ENCODE peak calls at places on chromosomes 11 and 22, in ten cellular contexts. T is kidney; R is pancreas; I is cardiac muscle cell; D is left lung; J is Panc1; E is endothelial cell of umbilical vein; O is CD8-positive, alpha-beta memory T cell; Z is left ventricle myocardium inferior; Q is stomach. L is an unnamed sample. For H3K9me3 and H3K36me3, the result is how much of the 10 kb centered on the place peaks cover.

GRCh38 chr11:47285969-47286770 is 16.2 kb downstream of the MADD start:
- DNase-seq in T (no peak), R (no peak), I (no peak), D (no peak), J (no peak), E (no peak), O (no peak), Z (no peak), Q (no peak), L (no peak)

GRCh38 chr22:27603823-27604190 is 197.7 kb downstream of the MN1 start:
- DNase-seq in T (no peak), R (peak), I (peak), D (no peak), J (no peak), E (peak), O (no peak), Z (no peak), Q (no peak), L (no peak)

GRCh38 chr11:17734418-17734911 is at the start of gene KCNC1:
- DNase-seq in T (peak), R (peak), I (peak), D (peak), J (no peak), E (peak), O (no peak), Z (no peak), Q (no peak), L (no peak)

GRCh38 chr22:28112548-28113043 is 193.5 kb upstream of the PITPNB start:
- DNase-seq in T (no peak), R (peak), I (peak), D (no peak), J (no peak), E (peak), O (no peak), Z (peak), Q (no peak), L (no peak)

GRCh38 chr11:36455658-36456111 is 54.4 kb downstream of the TRAF6 start:
- DNase-seq in T (peak), R (no peak), I (peak), D (peak), J (no peak), E (peak), O (no peak), Z (peak), Q (peak), L (no peak)

GRCh38 chr11:70423523-70424505 is 25.5 kb downstream of the CTTN start:
- DNase-seq in T (peak), R (no peak), I (no peak), D (peak), J (no peak), E (no peak), O (no peak), Z (no peak), Q (no peak), L (no peak)

GRCh38 chr11:3947084-3947483 is 91.6 kb downstream of the STIM1 start:
- DNase-seq in T (no peak), R (no peak), I (peak), D (no peak), J (no peak), E (peak), O (peak), Z (no peak), Q (no peak), L (peak)

GRCh38 chr11:59437770-59438169 is 1.5 kb downstream of the OR5A1 start:
- DNase-seq in T (no peak), R (no peak), I (no peak), D (no peak), J (no peak), E (no peak), O (no peak), Z (no peak), Q (no peak), L (no peak)

GRCh38 chr11:7098235-7098832 is 9.5 kb downstream of the RBMXL2 start:
- DNase-seq in T (no peak), R (no peak), I (peak), D (no peak), J (peak), E (peak), O (peak), Z (no peak), Q (no peak), L (no peak)

GRCh38 chr11:130829801-130830562 is 86.3 kb downstream of the SNX19 start:
- DNase-seq in T (no peak), R (no peak), I (no peak), D (no peak), J (no peak), E (no peak), O (no peak), Z (peak), Q (no peak), L (no peak)

GRCh38 chr11:14645247-14645912 is 1.8 kb downstream of the PDE3B start:
- DNase-seq in T (no peak), R (no peak), I (no peak), D (no peak), J (no peak), E (peak), O (peak), Z (no peak), Q (no peak), L (no peak)

GRCh38 chr11:27913650-27914049 is 194.3 kb downstream of the KIF18A start:
- DNase-seq in T (no peak), R (no peak), I (no peak), D (no peak), J (no peak), E (peak), O (no peak), Z (no peak), Q (no peak), L (no peak)

GRCh38 chr11:129949976-129950318 is 52.7 kb downstream of the PRDM10 start:
- DNase-seq in T (no peak), R (no peak), I (no peak), D (no peak), J (no peak), E (no peak), O (no peak), Z (no peak), Q (no peak), L (no peak)

GRCh38 chr11:84714316-84714780 is 912.8 kb downstream of the DLG2 start:
- DNase-seq in T (no peak), R (peak), I (peak), D (no peak), J (peak), E (no peak), O (peak), Z (peak), Q (peak), L (no peak)

GRCh38 chr11:72443016-72443415 is 8.7 kb upstream of the CLPB start:
- DNase-seq in T (no peak), R (no peak), I (no peak), D (no peak), J (no peak), E (no peak), O (no peak), Z (no peak), Q (no peak), L (no peak)

GRCh38 chr11:5007561-5007960 is 12.9 kb downstream of the OR51L1 start:
- DNase-seq in T (no peak), R (no peak), I (no peak), D (no peak), J (no peak), E (no peak), O (no peak), Z (no peak), Q (no peak), L (no peak)

GRCh38 chr22:24407278-24407665 is 20.1 kb upstream of the ADORA2A start:
- DNase-seq in T (peak), R (peak), I (no peak), D (no peak), J (no peak), E (peak), O (no peak), Z (no peak), Q (no peak), L (no peak)

GRCh38 chr11:65591939-65592814 is 3.4 kb downstream of the KCNK7 start:
- DNase-seq in T (peak), R (peak), I (peak), D (no peak), J (no peak), E (peak), O (no peak), Z (peak), Q (peak), L (no peak)

GRCh38 chr11:22566293-22566692 is 59.3 kb downstream of the FANCF start:
- DNase-seq in T (peak), R (no peak), I (no peak), D (no peak), J (no peak), E (no peak), O (no peak), Z (no peak), Q (no peak), L (no peak)

GRCh38 chr11:5476184-5476819 is 12.2 kb upstream of the OR52D1 start:
- DNase-seq in T (no peak), R (peak), I (peak), D (no peak), J (peak), E (peak), O (peak), Z (no peak), Q (peak), L (no peak)

GRCh38 chr22:31346733-31347250 is 646 bp upstream of the PATZ1 start:
- DNase-seq in T (peak), R (peak), I (peak), D (peak), J (no peak), E (peak), O (peak), Z (peak), Q (peak), L (peak)

GRCh38 chr11:48031602-48032001 is 51.2 kb downstream of the PTPRJ start:
- DNase-seq in T (no peak), R (no peak), I (no peak), D (no peak), J (no peak), E (no peak), O (no peak), Z (no peak), Q (no peak), L (no peak)

GRCh38 chr11:78802058-78802633 is 227.5 kb upstream of the NARS2 start:
- DNase-seq in T (no peak), R (peak), I (peak), D (no peak), J (no peak), E (no peak), O (no peak), Z (no peak), Q (peak), L (no peak)

GRCh38 chr22:38923463-38924196 is 33.8 kb upstream of the APOBEC3A start:
- DNase-seq in T (peak), R (peak), I (peak), D (no peak), J (peak), E (peak), O (no peak), Z (peak), Q (peak), L (no peak)

GRCh38 chr11:27861706-27862430 is 161.6 kb upstream of the BDNF start:
- DNase-seq in T (no peak), R (no peak), I (no peak), D (no peak), J (no peak), E (no peak), O (no peak), Z (no peak), Q (no peak), L (no peak)

GRCh38 chr11:96162816-96163499 is 180.0 kb downstream of the MAML2 start:
- DNase-seq in T (no peak), R (no peak), I (no peak), D (no peak), J (no peak), E (peak), O (no peak), Z (no peak), Q (no peak), L (no peak)

GRCh38 chr11:637593-638507 is 781 bp downstream of the DRD4 start:
- DNase-seq in T (peak), R (no peak), I (no peak), D (no peak), J (no peak), E (no peak), O (no peak), Z (no peak), Q (no peak), L (no peak)

GRCh38 chr11:45264839-45265515 is 21.2 kb downstream of the SYT13 start:
- DNase-seq in T (no peak), R (no peak), I (no peak), D (no peak), J (no peak), E (peak), O (no peak), Z (no peak), Q (no peak), L (no peak)

GRCh38 chr11:74849525-74850391 is 99.1 kb downstream of the XRRA1 start:
- DNase-seq in T (no peak), R (no peak), I (no peak), D (no peak), J (no peak), E (no peak), O (no peak), Z (no peak), Q (no peak), L (no peak)

DNA sequence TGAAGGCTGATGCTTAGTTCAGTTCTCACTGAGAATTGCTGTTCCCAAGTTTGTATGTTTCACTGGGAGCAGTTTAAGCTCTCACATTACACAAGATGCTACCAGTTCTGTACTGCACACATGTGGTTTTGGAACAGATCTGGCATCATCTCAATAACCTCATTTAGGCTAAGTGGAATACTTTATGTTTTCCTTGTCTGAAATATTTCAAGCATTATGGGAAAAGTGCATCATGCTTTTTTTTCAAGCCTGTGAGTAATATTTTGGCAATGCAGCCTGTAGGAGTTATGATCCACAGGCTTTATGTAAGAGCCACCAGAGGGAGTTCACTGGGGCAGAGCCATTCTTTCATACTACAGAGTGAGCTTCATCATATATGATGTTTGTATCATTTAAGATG is 141.5 kb downstream of the OR4C45 start:
- DNase-seq in T (no peak), R (no peak), I (no peak), D (no peak), J (peak), E (no peak), O (no peak), Z (no peak), Q (no peak), L (no peak)
- H3K9me3 ChIP-seq in T (under half), R (under half), I (under half), D (under half), J (under half), E (under half), O (under half), Z (under half), Q (under half), L (under half)

DNA sequence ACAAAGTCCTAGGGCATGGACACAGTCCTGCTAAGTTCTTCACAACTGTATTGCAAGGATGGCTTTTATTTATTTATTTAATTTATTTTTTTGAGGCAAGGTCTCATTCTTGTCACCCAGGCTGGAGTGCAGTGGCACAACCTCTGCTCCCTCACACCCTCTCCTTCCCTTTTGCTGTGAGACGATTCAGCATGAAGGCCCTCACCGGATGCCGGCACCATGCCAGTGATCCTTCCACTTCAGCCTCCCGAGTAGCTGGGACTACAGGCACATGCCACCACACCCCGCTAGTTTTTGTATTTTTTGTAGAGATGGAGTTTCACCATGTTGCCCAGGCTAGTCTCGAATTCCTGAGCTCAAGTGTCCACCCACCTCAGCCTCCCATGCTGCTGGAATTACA is 17.8 kb downstream of the EED start:
- DNase-seq in T (no peak), R (no peak), I (no peak), D (no peak), J (no peak), E (no peak), O (no peak), Z (no peak), Q (no peak), L (no peak)
- H3K36me3 ChIP-seq in T (under half), R (under half), I (under half), D (half or more), J (under half), E (under half), O (under half), Z (half or more), Q (half or more), L (under half)

DNA sequence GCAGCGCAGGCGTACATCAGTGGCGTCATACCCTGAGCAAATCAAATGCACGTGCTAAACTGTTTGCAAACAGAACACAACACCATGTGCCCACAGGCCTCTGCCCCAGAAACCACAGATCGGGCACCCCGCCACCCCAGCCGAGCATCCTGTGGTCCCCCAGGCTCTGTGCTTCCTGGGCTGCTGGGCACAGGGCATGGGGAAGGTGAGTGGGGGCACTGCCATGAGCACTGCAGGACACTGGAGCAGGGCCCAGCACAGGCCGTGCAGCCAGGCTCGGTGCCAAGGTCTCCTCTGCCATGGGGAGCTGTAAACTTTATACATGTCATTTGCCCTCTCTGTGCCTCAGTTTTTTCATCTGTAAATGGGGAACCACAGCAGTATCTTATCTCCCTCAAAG is 62.5 kb downstream of the NAT10 start:
- DNase-seq in T (peak), R (no peak), I (no peak), D (no peak), J (no peak), E (no peak), O (no peak), Z (no peak), Q (no peak), L (no peak)
- H3K4me3 ChIP-seq in T (no peak), R (no peak), I (no peak), D (no peak), J (no peak), E (no peak), O (no peak), Z (no peak), Q (no peak), L (no peak)

GRCh38 chr22:49206281-49206680 is 621.4 kb downstream of the BRD1 start:
- DNase-seq in T (no peak), R (no peak), I (no peak), D (no peak), J (no peak), E (no peak), O (no peak), Z (no peak), Q (peak), L (no peak)
- H3K9me3 ChIP-seq in T (under half), R (under half), I (under half), D (under half), J (under half), E (under half), O (under half), Z (under half), Q (under half), L (under half)

GRCh38 chr22:22886546-22886945 is 1.1 kb upstream of the IGLL5 start:
- DNase-seq in T (no peak), R (no peak), I (no peak), D (no peak), J (no peak), E (no peak), O (no peak), Z (no peak), Q (no peak), L (no peak)
- H3K36me3 ChIP-seq in T (under half), R (under half), I (under half), D (under half), J (under half), E (under half), O (under half), Z (under half), Q (under half), L (under half)